ENCODE peak calls at places on chromosome 17, in ten cellular contexts. C is GM23338; J is AG09309; A is heart left ventricle; P is HFFc6; U is hepatocyte; Q is body of pancreas; H is activated CD8-positive, alpha-beta T cell treated with anti-CD3 and anti-CD28 coated beads for 36 hours; S is GM10248; O is tibial artery. X is an unnamed sample.

GRCh38 chr17:74118504-74118903 is 85.0 kb upstream of the RPL38 start:
- DNase-seq in C (peak; percentile 87), J (no peak), A (no peak), P (no peak), U (peak; percentile 31), Q (no peak), H (no peak), S (no peak), O (no peak), X (peak; percentile 66)

GRCh38 chr17:82933006-82933310 is 93.1 kb upstream of the ZNF750 start:
- DNase-seq in C (no peak), J (no peak), A (peak; percentile 13), P (no peak), U (no peak), Q (no peak), H (no peak), S (no peak), O (no peak), X (no peak)

GRCh38 chr17:36463916-36464764 is 22.3 kb upstream of the ZNHIT3 start:
- DNase-seq in C (peak; percentile 97), J (no peak), A (peak; percentile 44), P (peak; percentile 60), U (peak; percentile 92), Q (peak; percentile 66), H (peak; percentile 83), S (peak; percentile 74), O (no peak), X (peak; percentile 94)

GRCh38 chr17:58666858-58667267 is 25.0 kb downstream of the TEX14 start:
- DNase-seq in C (no peak), J (no peak), A (peak; percentile 82), P (peak; percentile 65), U (no peak), Q (peak; percentile 73), H (peak; percentile 59), S (no peak), O (peak; percentile 69), X (no peak)

GRCh38 chr17:47304191-47304590 is 19.6 kb upstream of the EFCAB13 start:
- DNase-seq in C (no peak), J (no peak), A (no peak), P (no peak), U (no peak), Q (no peak), H (no peak), S (no peak), O (no peak), X (no peak)

GRCh38 chr17:44610331-44610730 is 45.9 kb upstream of the MEIOC start:
- DNase-seq in C (no peak), J (no peak), A (no peak), P (no peak), U (no peak), Q (no peak), H (no peak), S (no peak), O (no peak), X (peak; percentile 69)

GRCh38 chr17:73633736-73634135 is 10.5 kb downstream of the SDK2 start:
- DNase-seq in C (no peak), J (no peak), A (no peak), P (no peak), U (no peak), Q (no peak), H (no peak), S (no peak), O (no peak), X (no peak)

GRCh38 chr17:7001562-7001961 is 5.7 kb downstream of the ALOX12 start:
- DNase-seq in C (peak; percentile 69), J (no peak), A (no peak), P (no peak), U (no peak), Q (no peak), H (peak; percentile 71), S (no peak), O (no peak), X (peak; percentile 74)

GRCh38 chr17:48100591-48101011 is 677 bp downstream of the CBX1 start:
- DNase-seq in C (peak; percentile 89), J (no peak), A (peak; percentile 43), P (peak; percentile 35), U (peak; percentile 75), Q (peak; percentile 55), H (no peak), S (no peak), O (peak; percentile 41), X (peak; percentile 73)

GRCh38 chr17:12316021-12316420 is 295.3 kb downstream of the MAP2K4 start:
- DNase-seq in C (no peak), J (no peak), A (no peak), P (no peak), U (no peak), Q (no peak), H (no peak), S (no peak), O (no peak), X (no peak)

GRCh38 chr17:75181608-75182318 is 996 bp downstream of the SUMO2 start:
- DNase-seq in C (peak; percentile 39), J (no peak), A (no peak), P (no peak), U (peak; percentile 35), Q (peak; percentile 8), H (peak; percentile 63), S (peak; percentile 31), O (peak; percentile 23), X (no peak)

GRCh38 chr17:40363480-40363838 is 1.1 kb downstream of the GJD3 start:
- DNase-seq in C (no peak), J (no peak), A (peak; percentile 57), P (peak; percentile 18), U (peak; percentile 60), Q (no peak), H (no peak), S (no peak), O (no peak), X (no peak)

GRCh38 chr17:13311301-13311700 is 290.4 kb downstream of the HS3ST3A1 start:
- DNase-seq in C (no peak), J (peak; percentile 74), A (no peak), P (peak; percentile 80), U (no peak), Q (no peak), H (no peak), S (no peak), O (no peak), X (no peak)

GRCh38 chr17:36934759-36935630 is 2.3 kb upstream of the LHX1 start:
- DNase-seq in C (peak; percentile 85), J (no peak), A (no peak), P (no peak), U (no peak), Q (no peak), H (no peak), S (no peak), O (no peak), X (peak; percentile 69)

GRCh38 chr17:50149425-50150353 is 788 bp downstream of the PPP1R9B start:
- DNase-seq in C (peak; percentile 78), J (no peak), A (peak; percentile 69), P (no peak), U (peak; percentile 86), Q (peak; percentile 74), H (peak; percentile 57), S (no peak), O (no peak), X (peak; percentile 72)
- TF ChIP-seq CTCF in C (no peak), J (no peak), A (no peak), P (peak; percentile 15), U (peak; percentile 2), Q (peak; percentile 46), H (no peak), S (no peak), O (peak; percentile 16), X (no peak)

GRCh38 chr17:49219987-49220386 is 9.5 kb downstream of the ABI3 start:
- DNase-seq in C (no peak), J (no peak), A (no peak), P (no peak), U (no peak), Q (no peak), H (no peak), S (no peak), O (no peak), X (no peak)
- TF ChIP-seq CTCF in C (no peak), J (no peak), A (no peak), P (no peak), U (no peak), Q (no peak), H (peak; percentile 19), S (no peak), O (no peak), X (no peak)

GRCh38 chr17:29619251-29619650 is 3.5 kb downstream of the CORO6 start:
- DNase-seq in C (peak; percentile 66), J (no peak), A (peak; percentile 77), P (peak; percentile 52), U (no peak), Q (no peak), H (peak; percentile 57), S (no peak), O (peak; percentile 24), X (no peak)

GRCh38 chr17:29616300-29617048 is 6.2 kb downstream of the CORO6 start:
- DNase-seq in C (peak; percentile 36), J (no peak), A (no peak), P (no peak), U (no peak), Q (no peak), H (no peak), S (no peak), O (no peak), X (peak; percentile 10)

GRCh38 chr17:29618272-29619065 is 4.2 kb downstream of the CORO6 start:
- DNase-seq in C (peak; percentile 72), J (no peak), A (no peak), P (no peak), U (no peak), Q (no peak), H (no peak), S (no peak), O (no peak), X (no peak)

GRCh38 chr17:29617125-29617480 is 5.6 kb downstream of the CORO6 start:
- DNase-seq in C (peak; percentile 95), J (no peak), A (no peak), P (peak; percentile 52), U (peak; percentile 68), Q (peak; percentile 83), H (peak; percentile 97), S (peak; percentile 90), O (peak; percentile 78), X (peak; percentile 82)

GRCh38 chr17:29617481-29618271 is 5.0 kb downstream of the CORO6 start:
- DNase-seq in C (peak; percentile 86), J (no peak), A (peak; percentile 80), P (no peak), U (peak; percentile 83), Q (peak; percentile 83), H (peak; percentile 92), S (peak; percentile 85), O (no peak), X (peak; percentile 67)
- TF ChIP-seq CTCF in C (peak; percentile 66), J (peak; percentile 8), A (peak; percentile 63), P (peak; percentile 69), U (peak; percentile 67), Q (peak; percentile 71), H (peak; percentile 38), S (peak; percentile 89), O (no peak), X (peak; percentile 53)

GRCh38 chr17:43085489-43085888 is 39.7 kb downstream of the BRCA1 start:
- DNase-seq in C (peak; percentile 22), J (no peak), A (no peak), P (peak; percentile 3), U (peak; percentile 46), Q (no peak), H (no peak), S (no peak), O (no peak), X (no peak)
- TF ChIP-seq CTCF in C (no peak), J (no peak), A (no peak), P (peak; percentile 35), U (peak; percentile 6), Q (peak; percentile 12), H (no peak), S (no peak), O (no peak), X (no peak)

X was measured in nephron progenitor cell.